ENCODE peak calls at places on chromosomes 1 and 21, in eight cellular contexts. One of them, this sample, is unnamed. For H3K9me3, the result is how much of the 10 kb centered on the place peaks cover.

GRCh38 chr1:67307251-67308060 is at the start of gene IL12RB2:
- DNase-seq in heart left ventricle: peak
- DNase-seq in neuronal stem cell: peak
- DNase-seq in cardiac muscle cell: no peak
- DNase-seq in NT2/D1: no peak
- DNase-seq in fibroblast of lung: no peak
- DNase-seq in lung: no peak
- DNase-seq in IMR-90: no peak
- DNase-seq in this sample: peak

GRCh38 chr1:43340559-43340958 is 2.9 kb downstream of the MPL start:
- DNase-seq in heart left ventricle: no peak
- DNase-seq in neuronal stem cell: no peak
- DNase-seq in cardiac muscle cell: no peak
- DNase-seq in NT2/D1: no peak
- DNase-seq in fibroblast of lung: no peak
- DNase-seq in lung: no peak
- DNase-seq in IMR-90: no peak
- DNase-seq in this sample: no peak

GRCh38 chr1:200154069-200154767 is 126.7 kb downstream of the NR5A2 start:
- DNase-seq in heart left ventricle: no peak
- DNase-seq in neuronal stem cell: no peak
- DNase-seq in cardiac muscle cell: peak
- DNase-seq in NT2/D1: no peak
- DNase-seq in fibroblast of lung: peak
- DNase-seq in lung: peak
- DNase-seq in IMR-90: peak
- DNase-seq in this sample: no peak

GRCh38 chr1:19793360-19794046 is 6.2 kb downstream of the TMCO4 start:
- DNase-seq in heart left ventricle: no peak
- DNase-seq in neuronal stem cell: no peak
- DNase-seq in cardiac muscle cell: no peak
- DNase-seq in NT2/D1: no peak
- DNase-seq in fibroblast of lung: no peak
- DNase-seq in lung: no peak
- DNase-seq in IMR-90: no peak
- DNase-seq in this sample: no peak

GRCh38 chr1:42737257-42737656 is 2.8 kb downstream of the CLDN19 start:
- DNase-seq in heart left ventricle: no peak
- DNase-seq in neuronal stem cell: no peak
- DNase-seq in cardiac muscle cell: no peak
- DNase-seq in NT2/D1: no peak
- DNase-seq in fibroblast of lung: no peak
- DNase-seq in lung: peak
- DNase-seq in IMR-90: no peak
- DNase-seq in this sample: no peak

GRCh38 chr1:53637726-53638640 is 101.0 kb downstream of the GLIS1 start:
- DNase-seq in heart left ventricle: peak
- DNase-seq in neuronal stem cell: no peak
- DNase-seq in cardiac muscle cell: no peak
- DNase-seq in NT2/D1: no peak
- DNase-seq in fibroblast of lung: no peak
- DNase-seq in lung: no peak
- DNase-seq in IMR-90: no peak
- DNase-seq in this sample: no peak

GRCh38 chr1:116076831-116077230 is 34.4 kb upstream of the MAB21L3 start:
- DNase-seq in heart left ventricle: no peak
- DNase-seq in neuronal stem cell: no peak
- DNase-seq in cardiac muscle cell: no peak
- DNase-seq in NT2/D1: no peak
- DNase-seq in fibroblast of lung: no peak
- DNase-seq in lung: no peak
- DNase-seq in IMR-90: no peak
- DNase-seq in this sample: peak

GRCh38 chr1:87333692-87334347 is 5.1 kb downstream of the LMO4 start:
- DNase-seq in heart left ventricle: no peak
- DNase-seq in neuronal stem cell: no peak
- DNase-seq in cardiac muscle cell: no peak
- DNase-seq in NT2/D1: no peak
- DNase-seq in fibroblast of lung: peak
- DNase-seq in lung: no peak
- DNase-seq in IMR-90: peak
- DNase-seq in this sample: no peak

GRCh38 chr1:8816306-8816705 is 1.1 kb downstream of the RERE start:
- DNase-seq in heart left ventricle: no peak
- DNase-seq in neuronal stem cell: no peak
- DNase-seq in cardiac muscle cell: peak
- DNase-seq in NT2/D1: no peak
- DNase-seq in fibroblast of lung: peak
- DNase-seq in lung: no peak
- DNase-seq in IMR-90: peak
- DNase-seq in this sample: no peak

GRCh38 chr1:14810631-14811325 is 212.3 kb downstream of the KAZN start:
- DNase-seq in heart left ventricle: no peak
- DNase-seq in neuronal stem cell: no peak
- DNase-seq in cardiac muscle cell: no peak
- DNase-seq in NT2/D1: no peak
- DNase-seq in fibroblast of lung: peak
- DNase-seq in lung: no peak
- DNase-seq in IMR-90: no peak
- DNase-seq in this sample: no peak

GRCh38 chr1:78541479-78541878 is 50.7 kb downstream of the PTGFR start:
- DNase-seq in heart left ventricle: no peak
- DNase-seq in neuronal stem cell: no peak
- DNase-seq in cardiac muscle cell: no peak
- DNase-seq in NT2/D1: no peak
- DNase-seq in fibroblast of lung: no peak
- DNase-seq in lung: no peak
- DNase-seq in IMR-90: no peak
- DNase-seq in this sample: no peak

GRCh38 chr1:156502749-156503671 is 2.4 kb upstream of the MEF2D start:
- DNase-seq in heart left ventricle: peak
- DNase-seq in neuronal stem cell: no peak
- DNase-seq in cardiac muscle cell: peak
- DNase-seq in NT2/D1: peak
- DNase-seq in fibroblast of lung: peak
- DNase-seq in lung: peak
- DNase-seq in IMR-90: peak
- DNase-seq in this sample: peak

GRCh38 chr1:20366076-20366765 is 75.5 kb downstream of the VWA5B1 start:
- DNase-seq in heart left ventricle: peak
- DNase-seq in neuronal stem cell: no peak
- DNase-seq in cardiac muscle cell: peak
- DNase-seq in NT2/D1: no peak
- DNase-seq in fibroblast of lung: peak
- DNase-seq in lung: no peak
- DNase-seq in IMR-90: peak
- DNase-seq in this sample: no peak

GRCh38 chr1:84506729-84507453 is 510 bp upstream of the GNG5 start:
- DNase-seq in heart left ventricle: no peak
- DNase-seq in neuronal stem cell: no peak
- DNase-seq in cardiac muscle cell: no peak
- DNase-seq in NT2/D1: no peak
- DNase-seq in fibroblast of lung: no peak
- DNase-seq in lung: no peak
- DNase-seq in IMR-90: no peak
- DNase-seq in this sample: peak

GRCh38 chr1:29849038-29849750 is 612.9 kb downstream of the PTPRU start:
- DNase-seq in heart left ventricle: no peak
- DNase-seq in neuronal stem cell: peak
- DNase-seq in cardiac muscle cell: peak
- DNase-seq in NT2/D1: peak
- DNase-seq in fibroblast of lung: peak
- DNase-seq in lung: no peak
- DNase-seq in IMR-90: peak
- DNase-seq in this sample: peak

GRCh38 chr1:232707142-232707541 is 77.2 kb upstream of the SIPA1L2 start:
- DNase-seq in heart left ventricle: no peak
- DNase-seq in neuronal stem cell: no peak
- DNase-seq in cardiac muscle cell: no peak
- DNase-seq in NT2/D1: no peak
- DNase-seq in fibroblast of lung: no peak
- DNase-seq in lung: no peak
- DNase-seq in IMR-90: no peak
- DNase-seq in this sample: no peak

GRCh38 chr1:95301091-95301490 is 67.1 kb downstream of the RWDD3 start:
- DNase-seq in heart left ventricle: no peak
- DNase-seq in neuronal stem cell: no peak
- DNase-seq in cardiac muscle cell: no peak
- DNase-seq in NT2/D1: no peak
- DNase-seq in fibroblast of lung: no peak
- DNase-seq in lung: no peak
- DNase-seq in IMR-90: no peak
- DNase-seq in this sample: no peak

GRCh38 chr1:39896909-39897685 is 4.6 kb downstream of the MYCL start:
- DNase-seq in heart left ventricle: no peak
- DNase-seq in neuronal stem cell: no peak
- DNase-seq in cardiac muscle cell: peak
- DNase-seq in NT2/D1: no peak
- DNase-seq in fibroblast of lung: peak
- DNase-seq in lung: no peak
- DNase-seq in IMR-90: peak
- DNase-seq in this sample: peak

DNA sequence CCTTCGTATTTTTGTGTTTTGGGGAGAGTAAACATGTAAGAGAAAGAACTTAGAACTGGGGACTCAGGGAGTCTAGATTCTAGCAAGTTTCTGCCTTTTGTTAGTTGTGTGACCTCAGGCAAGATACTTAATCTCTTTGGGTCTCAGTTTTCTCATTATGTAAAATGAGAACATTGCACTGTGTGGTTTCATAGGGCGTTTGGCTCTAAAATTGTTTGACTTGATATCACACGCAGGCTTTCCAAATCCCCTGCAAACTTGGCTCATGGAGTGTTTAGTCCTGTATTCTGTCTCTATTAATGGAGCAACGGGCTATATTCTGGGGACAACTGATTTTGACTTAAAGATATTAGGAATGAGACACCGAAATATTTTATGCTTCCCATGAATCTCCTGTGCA is 57.7 kb downstream of the NTNG1 start:
- DNase-seq in heart left ventricle: no peak
- DNase-seq in neuronal stem cell: no peak
- DNase-seq in cardiac muscle cell: no peak
- DNase-seq in NT2/D1: no peak
- DNase-seq in fibroblast of lung: peak
- DNase-seq in lung: no peak
- DNase-seq in IMR-90: no peak
- DNase-seq in this sample: no peak
- H3K9me3 ChIP-seq in heart left ventricle: under half
- H3K9me3 ChIP-seq in neuronal stem cell: under half
- H3K9me3 ChIP-seq in cardiac muscle cell: under half
- H3K9me3 ChIP-seq in NT2/D1: under half
- H3K9me3 ChIP-seq in fibroblast of lung: under half
- H3K9me3 ChIP-seq in lung: under half
- H3K9me3 ChIP-seq in IMR-90: under half
- H3K9me3 ChIP-seq in this sample: under half

DNA sequence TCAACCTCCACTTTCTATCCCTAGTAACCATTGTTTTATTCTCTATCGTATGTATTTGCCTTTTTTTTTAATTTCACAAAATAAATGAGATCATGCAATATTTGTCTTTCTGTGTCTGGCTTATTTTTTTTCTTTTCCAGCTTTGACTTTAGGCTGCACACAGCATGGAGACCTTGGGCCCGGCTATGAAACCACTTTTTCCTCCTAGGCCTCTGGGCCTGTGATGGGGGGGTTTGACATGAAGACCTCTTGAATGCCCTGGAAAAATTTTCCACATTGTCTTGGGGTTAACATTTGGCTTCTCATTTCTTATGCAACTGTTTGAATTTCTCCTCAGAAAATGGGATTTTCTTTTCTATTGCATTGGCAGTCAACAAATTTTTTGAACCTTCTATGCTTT is 100.2 kb upstream of the BTG3 start:
- DNase-seq in heart left ventricle: no peak
- DNase-seq in neuronal stem cell: no peak
- DNase-seq in cardiac muscle cell: no peak
- DNase-seq in NT2/D1: no peak
- DNase-seq in fibroblast of lung: no peak
- DNase-seq in lung: no peak
- DNase-seq in IMR-90: no peak
- DNase-seq in this sample: no peak
- H3K9me3 ChIP-seq in heart left ventricle: under half
- H3K9me3 ChIP-seq in neuronal stem cell: under half
- H3K9me3 ChIP-seq in cardiac muscle cell: under half
- H3K9me3 ChIP-seq in NT2/D1: under half
- H3K9me3 ChIP-seq in fibroblast of lung: under half
- H3K9me3 ChIP-seq in lung: under half
- H3K9me3 ChIP-seq in IMR-90: under half
- H3K9me3 ChIP-seq in this sample: under half

GRCh38 chr1:179052776-179053175 is 27.1 kb downstream of the FAM20B start:
- DNase-seq in heart left ventricle: no peak
- DNase-seq in neuronal stem cell: no peak
- DNase-seq in cardiac muscle cell: no peak
- DNase-seq in NT2/D1: no peak
- DNase-seq in fibroblast of lung: no peak
- DNase-seq in lung: no peak
- DNase-seq in IMR-90: no peak
- DNase-seq in this sample: no peak
- H3K9me3 ChIP-seq in heart left ventricle: under half
- H3K9me3 ChIP-seq in neuronal stem cell: under half
- H3K9me3 ChIP-seq in cardiac muscle cell: under half
- H3K9me3 ChIP-seq in NT2/D1: under half
- H3K9me3 ChIP-seq in fibroblast of lung: under half
- H3K9me3 ChIP-seq in lung: under half
- H3K9me3 ChIP-seq in IMR-90: under half
- H3K9me3 ChIP-seq in this sample: under half

DNA sequence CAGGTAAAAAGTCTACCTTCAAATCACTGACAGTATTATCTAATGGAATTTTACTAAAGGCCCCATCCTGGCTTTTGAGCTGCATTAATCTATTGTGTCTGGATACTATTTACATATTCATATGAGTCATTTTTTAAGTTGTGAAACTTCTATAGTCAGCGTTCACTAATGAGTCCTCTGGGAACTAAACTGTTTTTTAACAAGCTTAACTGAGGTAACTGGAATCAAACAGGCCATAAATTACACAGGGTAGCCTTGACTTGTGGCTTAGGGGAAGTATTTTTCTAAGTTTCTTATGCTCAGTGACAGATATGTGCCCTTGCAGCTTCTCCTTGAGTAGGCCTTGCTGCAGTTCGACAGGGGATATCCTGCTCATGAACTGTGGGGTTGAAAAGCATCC is 68.8 kb downstream of the JMJD4 start:
- DNase-seq in heart left ventricle: no peak
- DNase-seq in neuronal stem cell: no peak
- DNase-seq in cardiac muscle cell: no peak
- DNase-seq in NT2/D1: no peak
- DNase-seq in fibroblast of lung: no peak
- DNase-seq in lung: no peak
- DNase-seq in IMR-90: no peak
- DNase-seq in this sample: no peak
- H3K9me3 ChIP-seq in heart left ventricle: half or more
- H3K9me3 ChIP-seq in neuronal stem cell: under half
- H3K9me3 ChIP-seq in cardiac muscle cell: under half
- H3K9me3 ChIP-seq in NT2/D1: half or more
- H3K9me3 ChIP-seq in fibroblast of lung: under half
- H3K9me3 ChIP-seq in lung: under half
- H3K9me3 ChIP-seq in IMR-90: half or more
- H3K9me3 ChIP-seq in this sample: under half